ENCODE peak calls at places on chromosome 11, in nine cellular contexts. Q is breast epithelium, Z is stomach, H is AG09309, K is OCI-LY7, W is BE2C, V is dorsolateral prefrontal cortex, T is HL-60, Y is kidney epithelial cell. O is an unnamed sample.

GRCh38 chr11:67027943-67028542 is 5.1 kb downstream of the SYT12 start:
- DNase-seq in W (no peak), H (no peak), T (no peak), Z (no peak), Y (no peak), K (peak; percentile 73), Q (no peak), V (no peak), O (peak; percentile 76)

GRCh38 chr11:35148163-35148562 is 9.2 kb downstream of the CD44 start:
- DNase-seq in K (no peak), T (no peak), Q (no peak), W (no peak), V (no peak), Y (no peak), Z (no peak), H (no peak), O (no peak)

GRCh38 chr11:123073343-123074057 is 11.6 kb upstream of the HSPA8 start:
- DNase-seq in V (no peak), W (no peak), Q (no peak), Z (no peak), H (no peak), K (no peak), T (no peak), Y (no peak), O (no peak)

GRCh38 chr11:19631657-19632325 is 80.8 kb upstream of the NAV2 start:
- DNase-seq in K (no peak), Z (no peak), H (no peak), T (no peak), Q (no peak), W (no peak), Y (no peak), V (no peak), O (no peak)

GRCh38 chr11:94504689-94505293 is 7.5 kb upstream of the C11orf97 start:
- DNase-seq in T (no peak), W (no peak), Q (no peak), Z (no peak), Y (no peak), V (no peak), H (no peak), K (peak; percentile 64), O (peak; percentile 60)

GRCh38 chr11:61712301-61712700 is 32.1 kb downstream of the DAGLA start:
- DNase-seq in W (no peak), V (no peak), Q (no peak), T (no peak), Y (no peak), K (no peak), H (no peak), Z (no peak), O (no peak)

GRCh38 chr11:56214537-56214936 is 19.5 kb downstream of the OR5T2 start:
- DNase-seq in K (no peak), Q (no peak), Z (no peak), H (no peak), T (no peak), V (no peak), Y (no peak), W (no peak), O (no peak)

GRCh38 chr11:1528710-1529109 is 42.1 kb upstream of the MOB2 start:
- DNase-seq in Y (no peak), Z (no peak), K (no peak), Q (no peak), T (no peak), V (no peak), H (no peak), W (no peak), O (no peak)

DNA sequence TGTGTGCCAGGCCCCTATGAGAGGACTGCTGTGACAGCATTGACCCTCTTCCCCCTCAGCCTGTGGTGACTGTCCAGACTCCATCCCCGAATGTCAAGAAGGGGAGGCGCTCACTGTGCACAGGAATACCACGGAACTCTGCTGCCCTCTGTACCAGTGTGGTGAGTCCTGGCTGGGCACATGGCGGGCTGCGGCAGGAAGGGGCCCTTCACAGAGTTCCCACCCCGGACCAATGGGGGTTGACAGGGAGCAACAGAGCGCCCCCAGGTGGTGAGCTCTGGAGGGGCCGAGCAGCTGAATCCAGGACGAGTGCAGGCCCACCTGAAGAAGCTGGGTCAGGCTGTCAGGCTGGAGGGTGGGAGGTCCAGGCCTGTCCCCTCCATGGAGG is 83.8 kb upstream of the MYOD1 start:
- DNase-seq in V (no peak), W (no peak), T (no peak), H (no peak), K (no peak), Y (no peak), Q (no peak), Z (no peak), O (no peak)
- TF ChIP-seq CTCF in V (no peak), W (no peak), T (no peak), H (no peak), K (peak; percentile 32), Y (no peak), Q (no peak), Z (no peak), O (no peak)

GRCh38 chr11:57275582-57275981 is 38.5 kb upstream of the APLNR start:
- DNase-seq in Z (no peak), W (no peak), T (no peak), V (no peak), Q (no peak), H (no peak), Y (no peak), K (no peak), O (no peak)

GRCh38 chr11:57278721-57279095 is 41.7 kb upstream of the APLNR start:
- DNase-seq in Y (no peak), K (no peak), Z (no peak), W (no peak), Q (no peak), H (no peak), T (no peak), V (no peak), O (no peak)

GRCh38 chr11:57277845-57278720 is 41.0 kb upstream of the APLNR start:
- DNase-seq in Q (peak; percentile 65), W (peak; percentile 62), Y (no peak), T (peak; percentile 30), K (peak; percentile 23), Z (peak; percentile 70), H (peak; percentile 66), V (peak; percentile 41), O (peak; percentile 32)

GRCh38 chr11:57276169-57276854 is 39.3 kb upstream of the APLNR start:
- DNase-seq in T (no peak), H (no peak), Z (no peak), V (no peak), K (no peak), W (no peak), Q (no peak), Y (no peak), O (no peak)

GRCh38 chr11:57276857-57277505 is 39.9 kb upstream of the APLNR start:
- DNase-seq in K (no peak), T (peak; percentile 35), Y (no peak), V (no peak), Q (no peak), Z (no peak), H (no peak), W (no peak), O (no peak)
- H3K4me3 ChIP-seq in K (no peak overlapping the region), T (no peak overlapping the region), Y (no peak overlapping the region), V (no peak overlapping the region), Q (no peak overlapping the region), Z (no peak overlapping the region), H (no peak overlapping the region), W (no peak overlapping the region), O (no peak overlapping the region)

GRCh38 chr11:101870510-101870909 is 44.3 kb upstream of the CEP126 start:
- DNase-seq in W (no peak), H (no peak), K (no peak), Q (no peak), T (no peak), Y (no peak), Z (no peak), V (no peak), O (no peak)
- TF ChIP-seq CTCF in W (no peak), H (peak; percentile 19), K (no peak), Q (no peak), T (no peak), Y (no peak), Z (no peak), V (no peak), O (no peak)

DNA sequence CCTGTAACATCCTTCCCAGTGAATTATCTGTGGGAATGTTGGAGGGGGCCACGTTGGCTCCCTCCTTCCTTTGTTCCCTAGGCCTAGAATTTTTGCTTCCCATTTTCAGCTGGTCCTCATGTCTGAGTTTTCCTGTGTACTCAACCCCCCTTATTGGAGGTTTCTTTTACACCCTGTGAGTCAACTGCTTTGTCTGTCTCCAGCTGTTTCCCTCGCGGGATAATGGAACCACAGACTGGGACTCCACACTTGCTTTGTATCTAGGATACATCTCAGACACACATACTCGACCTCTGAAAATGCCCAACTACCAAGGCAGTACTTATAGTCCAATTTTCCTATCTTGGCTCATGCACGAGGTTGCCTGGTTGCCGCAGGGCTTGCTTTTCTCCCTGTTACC is 352.6 kb upstream of the MPPED2 start:
- DNase-seq in Q (no peak), T (no peak), V (no peak), W (no peak), K (no peak), H (no peak), Y (no peak), Z (no peak), O (no peak)
- H3K4me3 ChIP-seq in Q (no peak overlapping the region), T (no peak overlapping the region), V (no peak overlapping the region), W (no peak overlapping the region), K (no peak overlapping the region), H (no peak overlapping the region), Y (no peak overlapping the region), Z (no peak overlapping the region), O (no peak overlapping the region)